ENCODE peak calls at places on chromosomes 2 and 18, in seven cellular contexts. Q, H, C, D, R, J and L are unnamed samples.

GRCh38 chr2:44772670-44773378 is 168.7 kb upstream of the SIX3 start:
- DNase-seq in Q (no peak), H (no peak), C (no peak), D (no peak), R (no peak), J (no peak), L (no peak)

GRCh38 chr2:66428986-66429612 is 5.8 kb upstream of the MEIS1 start:
- DNase-seq in Q (peak), H (no peak), C (no peak), D (peak), R (no peak), J (no peak), L (no peak)

GRCh38 chr2:72793798-72794447 is 31.9 kb downstream of the EXOC6B start:
- DNase-seq in Q (no peak), H (no peak), C (no peak), D (no peak), R (peak), J (no peak), L (no peak)

GRCh38 chr2:26588576-26588975 is 52.6 kb downstream of the CIB4 start:
- DNase-seq in Q (no peak), H (no peak), C (peak), D (no peak), R (no peak), J (peak), L (no peak)

GRCh38 chr2:6924918-6925194 is 7.6 kb downstream of the RNF144A start:
- DNase-seq in Q (no peak), H (no peak), C (no peak), D (no peak), R (no peak), J (peak), L (no peak)

GRCh38 chr2:7118606-7119503 is 201.6 kb downstream of the RNF144A start:
- DNase-seq in Q (peak), H (no peak), C (no peak), D (peak), R (no peak), J (no peak), L (no peak)

GRCh38 chr2:84969511-84970265 is 1.3 kb upstream of the KCMF1 start:
- DNase-seq in Q (no peak), H (peak), C (no peak), D (peak), R (no peak), J (no peak), L (peak)

GRCh38 chr2:69280017-69280671 is 106.9 kb downstream of the GFPT1 start:
- DNase-seq in Q (no peak), H (no peak), C (no peak), D (no peak), R (no peak), J (no peak), L (no peak)

GRCh38 chr2:146678516-146678915 is 1166.3 kb upstream of the ACVR2A start:
- DNase-seq in Q (no peak), H (no peak), C (no peak), D (no peak), R (no peak), J (no peak), L (no peak)

GRCh38 chr2:30321466-30321865 is 90.1 kb downstream of the LBH start:
- DNase-seq in Q (peak), H (no peak), C (no peak), D (no peak), R (no peak), J (no peak), L (no peak)

GRCh38 chr18:2433366-2433765 is 137.9 kb downstream of the METTL4 start:
- DNase-seq in Q (no peak), H (no peak), C (no peak), D (no peak), R (no peak), J (no peak), L (no peak)

GRCh38 chr2:98702127-98702802 is 28.7 kb downstream of the MGAT4A start:
- DNase-seq in Q (no peak), H (peak), C (no peak), D (no peak), R (no peak), J (no peak), L (no peak)

GRCh38 chr18:52070295-52070756 is 269.7 kb upstream of the DCC start:
- DNase-seq in Q (no peak), H (no peak), C (no peak), D (no peak), R (no peak), J (no peak), L (no peak)

GRCh38 chr2:55048925-55049793 is 1.1 kb downstream of the RTN4 start:
- DNase-seq in Q (peak), H (peak), C (peak), D (peak), R (no peak), J (peak), L (peak)

GRCh38 chr2:140506606-140507005 is 1624.2 kb downstream of the LRP1B start:
- DNase-seq in Q (peak), H (no peak), C (no peak), D (no peak), R (peak), J (no peak), L (no peak)
- TF ChIP-seq CTCF in Q (no peak), H (no peak), C (no peak), D (no peak), R (no peak), J (no peak), L (no peak)

GRCh38 chr2:12173943-12174340 is 427.5 kb downstream of the LPIN1 start:
- DNase-seq in Q (no peak), H (no peak), C (no peak), D (no peak), R (no peak), J (no peak), L (no peak)
- TF ChIP-seq CTCF in Q (no peak), H (no peak), C (no peak), D (no peak), R (no peak), J (no peak), L (no peak)

DNA sequence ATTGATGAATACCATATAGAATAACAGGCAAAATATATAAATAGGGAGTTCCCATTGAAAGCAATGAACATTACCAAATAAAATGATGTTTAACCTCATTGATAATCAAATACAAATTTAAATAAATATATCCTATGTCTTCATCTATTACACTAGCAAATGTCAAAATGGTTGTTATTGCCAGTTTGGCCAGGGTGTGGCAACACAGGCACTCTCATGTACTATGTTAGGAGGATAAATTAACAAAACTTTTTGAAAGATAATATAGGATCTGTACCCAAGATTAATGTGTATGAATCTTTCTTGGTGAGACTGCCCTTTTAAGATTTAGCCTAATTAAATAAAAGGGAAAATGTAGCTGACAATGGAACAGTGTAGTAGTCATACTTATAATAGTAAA is 659.3 kb downstream of the ERBB4 start:
- DNase-seq in Q (peak), H (no peak), C (no peak), D (peak), R (no peak), J (no peak), L (no peak)
- TF ChIP-seq CTCF in Q (peak), H (no peak), C (peak), D (peak), R (no peak), J (no peak), L (no peak)

GRCh38 chr2:120463527-120463926 is 117.6 kb downstream of the INHBB start:
- DNase-seq in Q (no peak), H (no peak), C (no peak), D (no peak), R (no peak), J (no peak), L (no peak)
- TF ChIP-seq CTCF in Q (no peak), H (no peak), C (no peak), D (no peak), R (no peak), J (no peak), L (no peak)

GRCh38 chr2:210478661-210479060 is 2.1 kb upstream of the LANCL1 start:
- DNase-seq in Q (no peak), H (no peak), C (no peak), D (no peak), R (no peak), J (no peak), L (no peak)
- TF ChIP-seq CTCF in Q (no peak), H (no peak), C (no peak), D (no peak), R (no peak), J (no peak), L (no peak)

GRCh38 chr2:222916229-222917197 is 55.7 kb downstream of the ACSL3 start:
- DNase-seq in Q (no peak), H (no peak), C (no peak), D (no peak), R (no peak), J (no peak), L (no peak)
- TF ChIP-seq CTCF in Q (no peak), H (no peak), C (peak), D (no peak), R (no peak), J (no peak), L (no peak)

DNA sequence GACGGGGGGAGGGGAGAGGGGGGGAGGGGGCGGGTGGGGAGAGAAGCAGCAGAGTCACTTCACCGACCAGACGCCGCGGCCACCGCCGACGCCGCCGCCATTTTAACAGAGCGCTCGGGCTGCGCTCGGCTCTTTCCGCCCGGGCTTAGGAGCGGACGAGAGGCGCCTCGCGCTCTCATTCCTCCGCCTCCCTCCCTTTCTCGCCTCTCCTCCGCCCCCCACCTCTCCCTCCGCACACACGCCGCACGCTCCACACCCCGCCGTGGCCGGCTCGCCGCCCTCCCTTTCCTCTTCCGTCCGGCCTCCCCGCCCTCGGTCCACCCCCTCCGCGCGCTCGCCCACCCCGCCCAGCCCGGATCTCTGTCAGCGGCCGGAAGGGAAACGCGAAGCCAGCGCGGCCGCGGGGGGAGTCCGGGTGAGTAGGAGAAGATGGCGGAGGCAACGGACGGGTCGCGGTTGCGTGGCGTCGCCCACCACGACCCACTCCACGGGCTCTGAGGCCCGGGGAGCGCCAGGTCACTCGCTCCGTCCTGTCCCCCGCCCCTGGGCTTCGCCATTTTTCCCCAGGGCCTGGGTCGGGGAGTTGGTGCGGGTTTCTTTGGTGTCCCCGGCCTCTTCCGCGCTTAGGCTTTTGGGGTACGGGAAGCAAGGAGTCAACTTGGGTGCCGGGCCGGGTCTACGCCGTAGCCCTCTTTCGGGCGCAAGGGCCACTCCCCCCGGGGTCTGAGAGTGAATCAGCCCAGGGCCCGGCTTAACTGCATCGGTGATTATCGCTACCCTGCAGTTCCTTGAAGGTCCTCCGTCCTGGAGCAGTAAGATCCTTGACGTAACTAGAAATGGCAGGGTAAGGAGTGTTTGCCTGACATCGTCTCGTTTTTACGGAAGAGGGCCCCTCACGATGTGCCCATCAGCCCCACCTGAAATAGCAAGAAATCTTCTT is at the start of gene USP34:
- DNase-seq in Q (peak), H (peak), C (peak), D (peak), R (peak), J (peak), L (peak)
- TF ChIP-seq CTCF in Q (peak), H (no peak), C (peak), D (peak), R (no peak), J (no peak), L (no peak)

DNA sequence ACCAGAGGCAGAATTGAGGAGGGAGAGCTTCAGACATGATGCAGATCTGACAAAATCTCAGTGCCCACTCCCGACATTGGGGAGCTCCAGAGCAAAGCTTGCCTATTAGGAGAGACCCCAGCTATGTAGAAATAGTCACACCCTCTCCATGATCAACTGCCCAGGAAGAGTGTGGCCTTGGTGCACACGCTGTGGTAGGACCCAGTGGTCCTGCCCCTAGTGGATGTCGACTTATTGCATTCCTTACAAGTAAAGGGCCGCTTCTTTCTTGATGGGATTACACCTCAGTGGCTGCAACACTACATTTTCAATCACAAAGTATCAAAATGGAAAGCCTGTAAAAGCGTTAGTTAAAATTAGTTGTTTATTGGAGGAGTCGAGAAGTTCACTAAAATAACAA is 64.2 kb downstream of the VRK2 start:
- DNase-seq in Q (no peak), H (no peak), C (no peak), D (no peak), R (no peak), J (no peak), L (no peak)
- TF ChIP-seq CTCF in Q (no peak), H (no peak), C (no peak), D (no peak), R (no peak), J (no peak), L (no peak)